ENCODE peak calls at places on chromosomes 6 and 20, in seven cellular contexts. F is AG10803, Y is fibroblast of mammary gland, Q is brain microvascular endothelial cell, P is GM20000, C is ovary, K is astrocyte of the spinal cord. I is an unnamed sample.

GRCh38 chr6:75098709-75099108 is 107.1 kb downstream of the COL12A1 start:
- DNase-seq in F (peak; percentile 95), Y (peak; percentile 99), Q (peak; percentile 98), P (no peak), C (peak; percentile 80), K (peak; percentile 97), I (no peak)

GRCh38 chr6:10434235-10434634 is 19.4 kb upstream of the TFAP2A start:
- DNase-seq in F (no peak), Y (no peak), Q (no peak), P (no peak), C (no peak), K (no peak), I (no peak)

GRCh38 chr20:18995455-18995854 is 181.9 kb downstream of the SCP2D1 start:
- DNase-seq in F (no peak), Y (no peak), Q (no peak), P (no peak), C (no peak), K (no peak), I (no peak)

GRCh38 chr6:43355862-43356590 is 13.4 kb downstream of the ZNF318 start:
- DNase-seq in F (peak; percentile 26), Y (no peak), Q (no peak), P (peak; percentile 25), C (no peak), K (no peak), I (no peak)

GRCh38 chr20:50321797-50322480 is 131.3 kb downstream of the CEBPB start:
- DNase-seq in F (peak; percentile 39), Y (peak; percentile 49), Q (no peak), P (no peak), C (peak; percentile 60), K (peak; percentile 69), I (no peak)

GRCh38 chr6:68649669-68650068 is 14.6 kb downstream of the ADGRB3 start:
- DNase-seq in F (no peak), Y (no peak), Q (no peak), P (no peak), C (no peak), K (no peak), I (no peak)

GRCh38 chr6:142071981-142072380 is 60.7 kb upstream of the GJE1 start:
- DNase-seq in F (no peak), Y (no peak), Q (no peak), P (no peak), C (no peak), K (no peak), I (no peak)

GRCh38 chr6:33380272-33380981 is 11.2 kb upstream of the KIFC1 start:
- DNase-seq in F (no peak), Y (no peak), Q (no peak), P (no peak), C (no peak), K (no peak), I (no peak)

GRCh38 chr6:26032387-26033131 is 54.7 kb upstream of the HFE start:
- DNase-seq in F (peak; percentile 85), Y (peak; percentile 35), Q (peak; percentile 22), P (no peak), C (no peak), K (peak; percentile 67), I (no peak)

GRCh38 chr6:139431602-139431956 is 57.1 kb upstream of the CITED2 start:
- DNase-seq in F (no peak), Y (no peak), Q (no peak), P (no peak), C (no peak), K (no peak), I (no peak)

GRCh38 chr6:25016311-25016710 is 80.6 kb upstream of the RIPOR2 start:
- DNase-seq in F (peak; percentile 60), Y (no peak), Q (no peak), P (no peak), C (no peak), K (peak; percentile 27), I (no peak)

GRCh38 chr6:160263214-160263939 is 4.8 kb upstream of the SLC22A2 start:
- DNase-seq in F (no peak), Y (no peak), Q (no peak), P (no peak), C (no peak), K (no peak), I (no peak)

GRCh38 chr6:160260283-160261119 is 1.9 kb upstream of the SLC22A2 start:
- DNase-seq in F (no peak), Y (peak; percentile 4), Q (no peak), P (no peak), C (no peak), K (no peak), I (no peak)

GRCh38 chr6:160261120-160261450 is 2.5 kb upstream of the SLC22A2 start:
- DNase-seq in F (no peak), Y (no peak), Q (no peak), P (no peak), C (no peak), K (no peak), I (no peak)

GRCh38 chr6:160264213-160264612 is 5.6 kb upstream of the SLC22A2 start:
- DNase-seq in F (no peak), Y (no peak), Q (no peak), P (no peak), C (no peak), K (no peak), I (no peak)

DNA sequence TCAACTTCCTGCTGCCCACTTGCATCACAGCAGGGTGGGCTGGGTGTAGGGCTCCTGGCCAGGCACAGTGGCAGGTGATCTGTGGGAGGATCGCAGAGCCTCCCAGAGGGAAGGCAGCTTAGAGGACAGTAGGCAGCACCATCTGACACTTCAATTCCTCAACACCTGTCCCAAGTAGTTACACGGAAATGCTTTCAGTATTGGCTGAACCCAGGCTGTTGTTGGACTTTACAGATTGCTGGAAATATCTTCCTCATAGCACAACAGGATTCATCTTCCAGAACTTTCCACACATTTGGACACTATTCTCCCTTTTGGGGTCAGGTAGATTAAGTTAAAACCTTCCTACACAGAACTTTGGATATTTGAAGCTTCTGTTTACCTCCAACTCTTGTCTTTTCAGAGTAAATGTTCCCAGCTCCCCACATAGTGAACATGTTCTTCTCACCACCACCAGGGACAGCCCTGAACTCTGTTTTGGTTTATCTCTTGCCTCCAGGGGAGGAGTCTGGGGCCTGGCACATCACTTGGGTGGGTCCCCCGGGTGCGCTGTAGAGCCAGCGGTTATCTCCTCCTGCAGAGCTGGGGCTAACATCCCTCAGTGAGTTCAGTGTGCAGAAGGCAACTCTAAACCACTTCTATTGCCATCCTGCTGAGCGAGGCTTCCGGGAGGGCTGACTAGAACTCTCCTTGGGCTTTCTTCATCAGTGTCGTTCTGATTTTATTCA is 3.5 kb upstream of the SLC22A2 start:
- DNase-seq in F (no peak), Y (no peak), Q (no peak), P (no peak), C (no peak), K (no peak), I (no peak)
- TF ChIP-seq CTCF in F (no peak), Y (no peak), Q (no peak), P (no peak), C (no peak), K (no peak), I (no peak)

GRCh38 chr6:167292301-167293087 is 1.4 kb downstream of the UNC93A start:
- DNase-seq in F (no peak), Y (no peak), Q (no peak), P (no peak), C (no peak), K (no peak), I (no peak)
- TF ChIP-seq CTCF in F (no peak), Y (no peak), Q (no peak), P (no peak), C (no peak), K (no peak), I (no peak)

DNA sequence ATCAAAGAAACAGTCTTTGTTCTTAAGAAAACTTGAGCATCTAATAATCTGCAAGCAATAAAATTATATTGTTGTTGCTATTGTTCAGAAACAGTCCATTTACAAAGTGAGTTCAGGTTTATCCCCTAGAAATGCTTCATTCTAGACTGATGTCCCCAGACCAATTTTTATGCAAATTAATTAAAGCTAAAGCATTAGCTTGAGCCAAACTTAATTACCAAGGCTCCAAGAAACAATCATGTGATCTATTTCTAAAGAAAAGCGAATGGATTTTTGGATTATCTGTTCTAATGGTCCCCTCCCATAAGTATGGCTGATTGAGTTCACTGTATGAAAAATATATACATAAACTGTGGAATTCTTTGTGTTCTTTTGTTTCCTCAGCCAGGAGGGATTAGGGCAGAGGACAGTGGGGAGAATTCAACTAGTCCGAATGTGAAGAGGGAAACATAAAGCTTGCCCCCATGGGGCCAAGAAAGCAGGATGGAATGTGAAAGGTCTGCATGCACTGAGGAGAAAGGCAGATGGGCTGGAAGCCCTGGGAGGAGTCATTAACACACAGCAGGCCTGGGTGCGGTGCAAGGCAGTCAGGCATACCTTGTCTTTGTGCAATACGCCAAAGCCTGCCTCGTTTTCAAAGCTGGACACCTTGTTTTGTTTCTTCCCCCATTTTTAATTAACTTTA is 597.1 kb downstream of the KIF16B start:
- DNase-seq in F (no peak), Y (no peak), Q (no peak), P (no peak), C (no peak), K (no peak), I (no peak)
- TF ChIP-seq CTCF in F (no peak), Y (no peak), Q (no peak), P (no peak), C (no peak), K (no peak), I (no peak)

DNA sequence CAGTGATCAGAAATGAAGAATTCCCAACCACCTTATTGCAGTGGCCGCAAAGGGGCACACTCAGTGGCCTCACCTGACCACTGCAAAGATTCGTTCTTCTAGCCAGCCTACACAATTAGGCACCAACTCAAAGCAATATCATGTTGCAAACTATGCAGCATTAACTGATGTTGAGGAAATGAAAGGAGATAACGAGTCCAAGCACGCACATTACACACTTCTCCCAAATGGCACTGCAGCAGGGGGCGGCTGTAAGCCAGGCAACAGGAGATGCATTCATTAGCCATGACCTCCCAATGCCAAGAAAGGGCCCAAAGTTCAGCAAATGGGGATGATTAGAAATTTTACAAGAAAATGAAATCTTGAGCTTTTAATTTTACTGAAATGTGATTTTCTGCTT is 39.3 kb downstream of the ATXN1 start:
- DNase-seq in F (no peak), Y (no peak), Q (no peak), P (no peak), C (no peak), K (no peak), I (no peak)
- TF ChIP-seq CTCF in F (no peak), Y (no peak), Q (no peak), P (no peak), C (no peak), K (no peak), I (no peak)

DNA sequence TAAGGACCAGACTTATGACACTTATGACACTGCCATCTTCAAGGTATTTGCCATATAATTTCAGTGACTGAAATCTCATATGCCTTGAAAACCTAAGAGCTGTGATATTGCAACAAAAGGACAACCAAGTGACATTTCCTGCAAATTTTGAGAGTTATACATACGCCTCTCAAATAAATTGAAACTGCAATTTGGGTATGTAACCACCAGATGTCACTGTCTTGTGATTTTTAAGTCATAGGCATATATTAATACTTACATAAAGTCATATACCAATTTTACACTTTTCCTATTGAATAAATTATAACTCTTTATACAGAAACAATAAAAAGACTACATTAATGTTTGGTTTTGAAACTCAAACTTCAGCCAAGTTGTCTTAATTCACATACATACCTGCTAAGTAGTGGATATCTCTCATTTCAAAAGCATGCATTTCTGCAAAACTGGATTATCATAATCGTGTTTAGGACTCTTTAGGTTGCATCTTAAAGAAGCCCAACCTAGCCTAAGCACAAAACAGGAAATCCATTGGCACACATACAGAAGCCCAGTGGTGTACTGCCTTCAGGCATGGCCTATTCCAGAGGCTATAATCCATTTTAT is 180.2 kb downstream of the PACRG start:
- DNase-seq in F (peak; percentile 38), Y (peak; percentile 71), Q (peak; percentile 32), P (no peak), C (no peak), K (peak; percentile 79), I (peak; percentile 29)
- TF ChIP-seq CTCF in F (peak; percentile 56), Y (peak; percentile 58), Q (peak; percentile 16), P (no peak), C (no peak), K (peak; percentile 46), I (peak; percentile 55)